ENCODE peak calls at places on chromosome 7, in five cellular contexts. U is type B pancreatic cell, N is A549, F is heart left ventricle, T is choroid plexus epithelial cell. E is an unnamed sample.
A peak's percentile ranks its signal among the peaks of the same experiment; 100 is the strongest.

GRCh38 chr7:48045205-48045765 is 9.9 kb downstream of the C7orf57 start:
- DNase-seq in U (no peak), N (no peak), T (no peak), F (no peak), E (no peak)

GRCh38 chr7:27606270-27607209 is 56.1 kb downstream of the HIBADH start:
- DNase-seq in U (no peak), T (peak; percentile 14), N (peak; percentile 59), F (no peak), E (no peak)

GRCh38 chr7:28953628-28954027 is 4.5 kb downstream of the TRIL start:
- DNase-seq in U (no peak), T (peak; percentile 45), N (no peak), F (no peak), E (no peak)

GRCh38 chr7:30899630-30900029 is 12.0 kb upstream of the AQP1 start:
- DNase-seq in U (no peak), F (no peak), T (no peak), N (no peak), E (no peak)

GRCh38 chr7:79451580-79451979 is 1.9 kb downstream of the MAGI2 start:
- DNase-seq in U (no peak), F (no peak), T (no peak), N (no peak), E (no peak)

GRCh38 chr7:8638076-8638475 is 204.7 kb downstream of the NXPH1 start:
- DNase-seq in N (no peak), U (no peak), F (peak; percentile 19), T (no peak), E (no peak)

GRCh38 chr7:134546903-134547737 is 1.8 kb upstream of the AKR1B15 start:
- DNase-seq in F (peak; percentile 68), U (no peak), N (peak; percentile 85), T (peak; percentile 74), E (peak; percentile 57)

GRCh38 chr7:90726120-90726519 is 130.0 kb downstream of the CDK14 start:
- DNase-seq in F (no peak), T (peak; percentile 40), U (no peak), N (no peak), E (no peak)

GRCh38 chr7:26549281-26549943 is 257.8 kb downstream of the SNX10 start:
- DNase-seq in T (no peak), F (no peak), N (no peak), U (no peak), E (no peak)

GRCh38 chr7:107506683-107507339 is 37.0 kb downstream of the GPR22 start:
- DNase-seq in N (no peak), U (no peak), T (peak; percentile 6), F (no peak), E (no peak)

GRCh38 chr7:30930621-30931020 is 19.0 kb downstream of the AQP1 start:
- DNase-seq in T (no peak), N (no peak), U (no peak), F (peak; percentile 51), E (no peak)

GRCh38 chr7:28145931-28146330 is 34.7 kb downstream of the JAZF1 start:
- DNase-seq in F (no peak), N (no peak), U (no peak), T (no peak), E (no peak)

GRCh38 chr7:93030605-93031225 is 87.1 kb downstream of the SAMD9 start:
- DNase-seq in N (no peak), U (no peak), T (no peak), F (no peak), E (no peak)

GRCh38 chr7:40827217-40828085 is 692.6 kb downstream of the SUGCT start:
- DNase-seq in F (no peak), N (no peak), T (peak; percentile 43), U (no peak), E (no peak)

GRCh38 chr7:79529896-79530235 is 76.4 kb upstream of the MAGI2 start:
- DNase-seq in F (no peak), N (no peak), U (no peak), T (peak; percentile 47), E (no peak)

GRCh38 chr7:157996359-157997079 is 591.1 kb downstream of the PTPRN2 start:
- DNase-seq in F (no peak), U (no peak), T (no peak), N (no peak), E (peak; percentile 27)

GRCh38 chr7:42734568-42734967 is 177.3 kb downstream of the C7orf25 start:
- DNase-seq in F (no peak), T (peak; percentile 23), N (no peak), U (no peak), E (no peak)

GRCh38 chr7:42740410-42740809 is 171.5 kb downstream of the C7orf25 start:
- DNase-seq in F (no peak), T (no peak), N (no peak), U (no peak), E (no peak)

GRCh38 chr7:42739591-42739990 is 172.3 kb downstream of the C7orf25 start:
- DNase-seq in N (no peak), F (peak; percentile 44), U (no peak), T (no peak), E (no peak)

GRCh38 chr7:42735081-42735480 is 176.8 kb downstream of the C7orf25 start:
- DNase-seq in F (no peak), N (no peak), T (no peak), U (no peak), E (no peak)

DNA sequence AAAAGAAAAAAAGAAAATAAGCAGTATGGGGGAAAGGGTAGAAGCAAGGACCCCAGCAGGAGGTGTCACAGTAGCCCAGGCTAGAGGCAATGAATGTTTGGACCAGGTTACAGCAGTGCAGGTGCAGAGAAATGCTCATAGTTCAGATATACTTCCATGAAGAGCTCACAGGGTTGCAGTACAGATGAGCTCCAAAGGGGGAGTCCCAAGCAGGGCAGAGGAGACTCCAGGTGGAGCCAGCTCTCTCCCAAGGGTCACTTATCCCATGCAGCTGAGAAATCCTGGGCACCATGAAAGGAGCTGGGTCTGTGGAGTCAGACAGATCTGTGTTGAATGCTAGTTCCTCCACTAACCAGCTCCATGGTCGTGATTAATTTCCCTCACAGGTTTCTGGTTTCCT is 174.9 kb downstream of the C7orf25 start:
- DNase-seq in N (peak; percentile 14), F (no peak), T (no peak), U (no peak), E (no peak)
- TF ChIP-seq CTCF in N (no peak), F (no peak), T (peak; percentile 23), U (peak; percentile 50), E (no peak)

GRCh38 chr7:1954366-1955004 is 278.3 kb downstream of the MAD1L1 start:
- DNase-seq in U (no peak), T (no peak), F (no peak), N (no peak), E (no peak)
- TF ChIP-seq CTCF in U (no peak), T (no peak), F (no peak), N (no peak), E (no peak)

DNA sequence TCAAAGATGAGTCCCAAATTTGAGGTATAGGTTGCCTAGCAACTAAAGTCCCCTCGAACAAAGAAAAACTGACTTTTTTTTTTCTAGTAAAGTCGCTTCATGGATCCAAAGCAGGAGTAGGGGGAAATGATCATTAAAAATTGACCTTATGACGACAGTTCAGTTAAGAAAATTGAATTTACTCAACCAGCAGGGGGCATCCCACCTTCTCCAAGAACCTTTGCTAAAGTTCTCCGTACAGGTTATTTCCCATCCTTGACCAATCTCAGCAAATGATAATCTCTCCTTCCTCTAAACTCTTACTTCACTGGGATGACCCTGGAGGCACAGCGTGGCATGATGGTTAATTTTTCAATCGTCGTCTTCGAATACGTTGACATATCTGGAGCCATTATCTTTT is 228.3 kb downstream of the CALN1 start:
- DNase-seq in U (no peak), T (no peak), F (no peak), N (peak; percentile 33), E (no peak)
- TF ChIP-seq CTCF in U (peak; percentile 69), T (no peak), F (no peak), N (no peak), E (peak; percentile 34)

GRCh38 chr7:94873239-94873638 is 34.2 kb upstream of the PPP1R9A start:
- DNase-seq in U (no peak), N (no peak), T (no peak), F (no peak), E (no peak)

GRCh38 chr7:94875221-94875620 is 32.2 kb upstream of the PPP1R9A start:
- DNase-seq in T (no peak), F (no peak), U (no peak), N (no peak), E (no peak)

GRCh38 chr7:94874036-94874745 is 33.2 kb upstream of the PPP1R9A start:
- DNase-seq in F (no peak), N (no peak), T (no peak), U (no peak), E (no peak)

GRCh38 chr7:94882891-94883290 is 24.5 kb upstream of the PPP1R9A start:
- DNase-seq in N (no peak), T (no peak), U (no peak), F (no peak), E (no peak)

DNA sequence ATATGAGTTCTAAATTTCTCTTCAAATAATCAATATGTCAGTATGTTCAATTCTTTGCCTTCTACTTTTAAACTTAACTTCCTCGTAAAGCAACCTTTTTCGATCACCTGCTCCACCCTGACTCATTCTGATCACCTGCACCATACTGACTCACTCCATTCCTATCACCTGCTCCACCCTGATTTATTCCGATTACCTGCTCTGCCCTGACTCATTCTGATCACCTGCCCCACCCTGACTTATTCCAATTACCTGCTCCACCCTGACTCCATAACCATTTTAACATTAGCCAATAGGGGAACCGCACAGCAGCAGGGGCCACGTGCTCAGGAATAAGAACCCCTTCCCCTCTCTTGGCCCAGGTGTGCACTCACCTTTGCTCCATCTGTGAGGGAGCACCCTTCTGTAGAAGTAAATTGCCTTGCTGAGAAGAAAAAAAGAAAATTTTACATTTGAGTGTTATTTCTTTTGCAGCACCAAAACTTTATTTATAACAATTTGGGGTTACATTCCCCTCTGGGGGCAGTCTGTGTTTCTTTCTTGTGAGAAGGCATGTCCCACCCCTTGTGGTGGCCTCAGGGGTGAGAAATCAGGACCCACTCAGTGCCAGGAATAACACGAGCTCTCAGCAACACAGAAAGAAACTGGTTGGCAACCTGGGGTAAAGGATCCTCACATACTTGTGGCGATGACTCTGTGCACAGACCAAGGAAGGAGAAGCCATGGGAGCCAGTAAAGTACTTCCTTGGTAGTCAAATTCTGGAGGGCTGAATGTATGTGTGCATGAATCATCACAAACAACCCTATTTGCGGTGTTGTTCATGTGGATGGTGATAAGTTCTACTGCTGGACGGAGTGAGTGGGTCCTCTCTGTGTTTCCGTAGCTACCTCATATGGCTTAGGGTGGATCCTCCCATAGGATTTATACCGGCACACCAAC is 29.4 kb upstream of the PPP1R9A start:
- DNase-seq in T (no peak), N (no peak), U (no peak), F (no peak), E (no peak)
- TF ChIP-seq CTCF in T (no peak), N (no peak), U (no peak), F (no peak), E (no peak)